ENCODE peak calls at places on chromosomes 13 and 19, in ten cellular contexts. L is psoas muscle; D is left lung; S is naive thymus-derived CD4-positive, alpha-beta T cell; W is CD4-positive, alpha-beta T cell; O is OCI-LY7; H is heart left ventricle; T is GM23248; C is IMR-90; I is uterus. P is an unnamed sample.

GRCh38 chr13:24161010-24161775 is 673 bp downstream of the SPATA13 start:
- DNase-seq in I (no peak), S (peak), D (peak), W (peak), C (no peak), T (peak), L (peak), H (peak), O (peak), P (no peak)

GRCh38 chr13:112444001-112444311 is 67.8 kb downstream of the SPACA7 start:
- DNase-seq in D (peak), I (no peak), H (peak), S (peak), W (peak), C (peak), T (peak), O (peak), L (peak), P (peak)

GRCh38 chr13:82833928-82834327 is 1048.3 kb downstream of the SLITRK1 start:
- DNase-seq in L (no peak), O (no peak), S (no peak), W (no peak), H (no peak), C (peak), T (peak), I (no peak), D (no peak), P (no peak)

GRCh38 chr19:13164370-13165090 is 14.3 kb downstream of the IER2 start:
- DNase-seq in I (peak), W (peak), L (no peak), T (peak), O (peak), D (peak), C (peak), H (peak), S (no peak), P (peak)

GRCh38 chr13:109979186-109979585 is 192.8 kb upstream of the IRS2 start:
- DNase-seq in D (no peak), W (no peak), T (no peak), L (no peak), H (no peak), O (no peak), C (no peak), I (no peak), S (no peak), P (no peak)

GRCh38 chr13:59877933-59878332 is 285.8 kb downstream of the DIAPH3 start:
- DNase-seq in O (no peak), S (no peak), T (peak), C (peak), D (no peak), I (no peak), H (no peak), L (no peak), W (no peak), P (no peak)

GRCh38 chr19:9883231-9883758 is 48.2 kb downstream of the PIN1 start:
- DNase-seq in D (no peak), O (no peak), C (no peak), H (no peak), W (no peak), S (no peak), T (no peak), I (no peak), L (no peak), P (peak)

GRCh38 chr13:47757681-47758080 is 243.4 kb downstream of the SUCLA2 start:
- DNase-seq in W (no peak), S (no peak), C (no peak), L (no peak), I (no peak), H (no peak), T (no peak), D (no peak), O (no peak), P (no peak)

GRCh38 chr13:106187501-106187900 is 348.0 kb downstream of the EFNB2 start:
- DNase-seq in S (no peak), O (no peak), W (no peak), H (no peak), D (no peak), T (no peak), C (no peak), I (no peak), L (no peak), P (no peak)

GRCh38 chr19:2446390-2446789 is 10.4 kb downstream of the LMNB2 start:
- DNase-seq in I (no peak), S (peak), L (peak), W (peak), H (no peak), T (no peak), D (peak), C (no peak), O (peak), P (no peak)

GRCh38 chr19:1275976-1276619 is 768 bp downstream of the FAM174C start:
- DNase-seq in O (no peak), S (no peak), H (peak), L (no peak), C (no peak), W (no peak), T (no peak), I (no peak), D (no peak), P (no peak)

GRCh38 chr19:1747285-1748114 is 5.8 kb upstream of the ONECUT3 start:
- DNase-seq in T (peak), H (no peak), D (no peak), I (no peak), W (peak), L (no peak), S (no peak), C (peak), O (no peak), P (no peak)

GRCh38 chr13:22461854-22462565 is 718.8 kb upstream of the SGCG start:
- DNase-seq in D (no peak), W (no peak), L (no peak), O (no peak), S (no peak), H (no peak), C (no peak), I (peak), T (peak), P (no peak)

GRCh38 chr13:100022798-100023197 is 41.2 kb downstream of the ZIC2 start:
- DNase-seq in D (no peak), L (no peak), I (no peak), S (no peak), C (no peak), H (no peak), T (no peak), W (no peak), O (no peak), P (no peak)
- H3K27ac ChIP-seq in D (no peak), L (no peak), I (no peak), S (no peak), C (no peak), H (no peak), T (no peak), W (no peak), O (no peak), P (no peak)

DNA sequence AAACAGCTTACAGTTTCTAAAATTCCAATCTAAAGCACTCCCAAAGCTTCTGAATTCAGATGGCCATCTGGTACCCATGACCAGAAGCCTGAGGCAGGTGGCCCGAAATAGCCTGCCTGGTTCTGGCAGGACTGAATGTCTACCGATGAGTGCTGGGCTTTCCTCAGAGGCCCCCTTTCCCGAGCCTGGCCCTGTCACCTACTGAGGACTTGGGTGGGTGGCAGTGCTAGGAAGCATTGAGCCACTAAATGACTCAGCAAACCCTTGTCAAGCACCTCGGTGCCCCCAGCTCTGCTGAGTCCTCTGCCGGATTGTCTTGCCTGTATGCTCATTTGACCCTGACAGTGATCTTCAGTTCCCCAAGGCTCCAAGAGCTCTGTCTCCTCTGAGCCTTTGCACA is 17.8 kb downstream of the PPP1R37 start:
- DNase-seq in W (no peak), O (no peak), S (no peak), I (no peak), H (no peak), T (no peak), D (no peak), L (no peak), C (no peak), P (no peak)
- H3K27ac ChIP-seq in W (no peak), O (no peak), S (no peak), I (no peak), H (no peak), T (no peak), D (no peak), L (no peak), C (no peak), P (no peak)

GRCh38 chr19:55158848-55159793 is 1.6 kb upstream of the TNNI3 start:
- DNase-seq in C (no peak), D (peak), H (peak), S (no peak), L (peak), I (no peak), O (no peak), T (peak), W (no peak), P (no peak)
- H3K27ac ChIP-seq in C (no peak), D (no peak), H (peak), S (no peak), L (peak), I (no peak), O (no peak), T (no peak), W (no peak), P (no peak)

GRCh38 chr13:99208185-99208584 is 7.5 kb downstream of the UBAC2 start:
- DNase-seq in T (no peak), S (no peak), O (no peak), W (no peak), C (no peak), L (no peak), D (no peak), I (no peak), H (no peak), P (no peak)
- H3K27ac ChIP-seq in T (no peak), S (peak), O (no peak), W (no peak), C (no peak), L (no peak), D (no peak), I (no peak), H (no peak), P (no peak)

GRCh38 chr13:98326274-98326673 is 149.2 kb upstream of the RNF113B start:
- DNase-seq in T (no peak), O (no peak), L (no peak), H (no peak), W (no peak), S (no peak), D (no peak), I (no peak), C (no peak), P (no peak)
- H3K27ac ChIP-seq in T (no peak), O (no peak), L (no peak), H (no peak), W (no peak), S (no peak), D (no peak), I (no peak), C (no peak), P (no peak)

GRCh38 chr19:45793178-45793564 is 526 bp upstream of the DMWD start:
- DNase-seq in C (no peak), S (no peak), T (no peak), W (no peak), I (no peak), O (no peak), L (no peak), D (no peak), H (no peak), P (no peak)

GRCh38 chr19:45792482-45793177 is at the start of gene DMWD:
- DNase-seq in I (peak), S (peak), O (peak), D (peak), C (peak), H (peak), W (peak), L (peak), T (peak), P (peak)

GRCh38 chr19:45790942-45791341 is 1.7 kb downstream of the DMWD start:
- DNase-seq in I (no peak), W (no peak), L (no peak), O (no peak), D (no peak), T (no peak), H (no peak), S (peak), C (no peak), P (no peak)

GRCh38 chr19:45789035-45789786 is 3.4 kb downstream of the DMWD start:
- DNase-seq in I (no peak), T (no peak), L (no peak), W (no peak), C (no peak), D (no peak), S (no peak), H (peak), O (no peak), P (no peak)

DNA sequence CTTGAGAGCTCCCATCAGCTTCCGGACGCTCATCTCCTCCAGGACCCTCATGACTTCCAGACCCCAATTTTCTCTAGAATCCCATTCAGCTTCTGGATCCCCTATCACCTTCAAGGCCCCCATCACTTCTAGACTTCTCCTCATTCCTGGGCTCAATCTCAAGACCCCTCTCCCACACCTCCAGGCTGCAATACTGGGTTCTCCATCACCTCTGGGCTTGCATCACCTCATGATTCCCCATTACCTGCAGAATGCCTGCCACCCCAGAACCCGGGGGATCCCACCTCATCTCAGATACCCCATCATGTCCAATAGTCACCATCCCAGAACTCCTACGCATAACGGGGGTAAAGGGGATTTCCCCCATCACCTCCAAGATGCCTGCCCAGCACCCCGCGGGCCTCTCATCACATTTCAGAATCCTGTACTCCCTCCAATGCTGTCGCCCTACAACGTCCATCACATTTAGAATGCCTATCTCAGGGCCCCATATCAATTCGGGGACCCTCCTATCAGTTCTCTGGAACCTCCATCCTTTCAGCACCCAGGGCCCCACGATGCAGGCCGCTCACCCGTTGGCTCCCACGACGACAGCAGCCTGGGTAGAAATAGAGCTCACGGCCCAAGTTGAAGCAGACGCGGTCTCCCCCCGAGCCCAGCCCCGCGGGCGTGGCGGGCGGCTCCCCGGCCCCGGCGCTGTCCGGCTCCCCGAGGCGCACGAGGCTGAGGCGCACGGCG is 732 bp downstream of the DMWD start:
- DNase-seq in C (no peak), I (no peak), T (peak), D (no peak), S (no peak), O (no peak), H (no peak), L (no peak), W (no peak), P (no peak)
- H3K27ac ChIP-seq in C (peak), I (peak), T (peak), D (peak), S (no peak), O (no peak), H (peak), L (peak), W (no peak), P (peak)